ENCODE peak calls at places on chromosomes 16 and 17, in seven cellular contexts. N is OCI-LY7; U is mesendoderm; Q is right lobe of liver; K is right cardiac atrium; O is CD8-positive, alpha-beta memory T cell; P is CD8-positive, alpha-beta T cell. C is an unnamed sample.

GRCh38 chr17:3505008-3505407 is 29.2 kb downstream of the ASPA start:
- DNase-seq in U (no peak), K (no peak), N (no peak), O (no peak), P (no peak), Q (no peak), C (no peak)

GRCh38 chr17:32876414-32877163 is at the start of gene MYO1D:
- DNase-seq in K (peak; percentile 81), N (peak; percentile 10), P (peak; percentile 41), O (peak; percentile 50), U (peak; percentile 77), Q (peak; percentile 74), C (peak; percentile 92)

GRCh38 chr17:45162022-45162687 is 480 bp downstream of the HEXIM2 start:
- DNase-seq in O (no peak), K (no peak), Q (no peak), U (no peak), N (no peak), P (no peak), C (no peak)

GRCh38 chr17:17675925-17676534 is 5.2 kb upstream of the RAI1 start:
- DNase-seq in U (peak; percentile 77), K (no peak), P (no peak), N (peak; percentile 86), O (no peak), Q (no peak), C (peak; percentile 72)

GRCh38 chr17:38875477-38876080 is 5.7 kb downstream of the LASP1 start:
- DNase-seq in O (no peak), U (peak; percentile 88), Q (no peak), K (peak; percentile 19), N (no peak), P (no peak), C (peak; percentile 61)

GRCh38 chr17:43356999-43357398 is 41.8 kb upstream of the ARL4D start:
- DNase-seq in U (no peak), Q (no peak), N (no peak), K (no peak), O (no peak), P (no peak), C (no peak)

GRCh38 chr16:55760665-55761035 is 72.2 kb downstream of the CES1 start:
- DNase-seq in P (no peak), K (peak; percentile 89), U (no peak), O (no peak), Q (no peak), N (no peak), C (no peak)

GRCh38 chr17:29176500-29177351 is 3.5 kb downstream of the MYO18A start:
- DNase-seq in Q (peak; percentile 82), K (peak; percentile 70), N (peak; percentile 78), U (peak; percentile 77), O (peak; percentile 33), P (peak; percentile 36), C (peak; percentile 91)

GRCh38 chr16:22684282-22685161 is 129.4 kb upstream of the HS3ST2 start:
- DNase-seq in O (no peak), P (no peak), N (no peak), Q (no peak), U (no peak), K (no peak), C (no peak)

GRCh38 chr16:84839956-84840355 is 20.2 kb downstream of the CRISPLD2 start:
- DNase-seq in P (no peak), K (no peak), Q (no peak), N (no peak), U (peak; percentile 63), O (no peak), C (peak; percentile 78)

GRCh38 chr17:58121925-58122324 is 26.3 kb upstream of the OR4D1 start:
- DNase-seq in Q (no peak), P (peak; percentile 31), O (no peak), U (peak; percentile 75), N (peak; percentile 39), K (no peak), C (peak; percentile 75)

GRCh38 chr17:43834106-43834505 is 1.2 kb upstream of the MPP3 start:
- DNase-seq in U (no peak), P (no peak), K (no peak), O (no peak), N (no peak), Q (no peak), C (no peak)

GRCh38 chr16:12215302-12216105 is 239.0 kb downstream of the SNX29 start:
- DNase-seq in Q (no peak), P (no peak), N (peak; percentile 59), U (peak; percentile 46), O (no peak), K (no peak), C (peak; percentile 82)

GRCh38 chr16:49048557-49048956 is 233.1 kb downstream of the CBLN1 start:
- DNase-seq in N (no peak), K (no peak), O (no peak), U (peak; percentile 31), Q (no peak), P (no peak), C (no peak)

GRCh38 chr17:17532991-17533390 is 36.8 kb upstream of the RASD1 start:
- DNase-seq in P (no peak), U (no peak), O (no peak), N (no peak), K (no peak), Q (no peak), C (no peak)

GRCh38 chr16:1429631-1430030 is 1.2 kb upstream of the PERCC1 start:
- DNase-seq in U (no peak), K (no peak), N (no peak), P (no peak), Q (no peak), O (no peak), C (no peak)

GRCh38 chr17:70208080-70208794 is 38.9 kb downstream of the KCNJ2 start:
- DNase-seq in Q (no peak), P (no peak), U (peak; percentile 3), N (no peak), K (no peak), O (no peak), C (no peak)

GRCh38 chr17:9268546-9268945 is 247.2 kb downstream of the NTN1 start:
- DNase-seq in K (no peak), U (no peak), O (no peak), P (no peak), N (no peak), Q (no peak), C (no peak)

GRCh38 chr17:48002208-48002919 is 31.5 kb downstream of the CDK5RAP3 start:
- DNase-seq in O (no peak), N (peak; percentile 60), U (peak; percentile 32), P (no peak), K (no peak), Q (no peak), C (no peak)

GRCh38 chr17:79628861-79629547 is 18.2 kb upstream of the RBFOX3 start:
- DNase-seq in N (no peak), U (no peak), P (no peak), Q (no peak), K (no peak), O (no peak), C (peak; percentile 27)

GRCh38 chr17:38825762-38826247 is 684 bp upstream of the CWC25 start:
- DNase-seq in N (no peak), P (no peak), O (no peak), K (no peak), Q (no peak), U (no peak), C (no peak)

GRCh38 chr16:71230122-71230845 is at the start of gene HYDIN:
- DNase-seq in K (peak; percentile 64), O (no peak), Q (peak; percentile 20), N (no peak), P (no peak), U (peak; percentile 97), C (peak; percentile 97)

GRCh38 chr16:70250748-70251650 is 741 bp downstream of the EXOSC6 start:
- DNase-seq in O (no peak), Q (peak; percentile 79), K (peak; percentile 68), N (no peak), U (peak; percentile 61), P (peak; percentile 25), C (peak; percentile 78)

GRCh38 chr16:12097523-12098428 is 121.2 kb downstream of the SNX29 start:
- DNase-seq in K (no peak), O (no peak), N (no peak), U (peak; percentile 50), Q (peak; percentile 48), P (no peak), C (no peak)

GRCh38 chr16:23368469-23368868 is 66.4 kb downstream of the SCNN1B start:
- DNase-seq in U (no peak), N (no peak), O (no peak), P (no peak), Q (no peak), K (no peak), C (no peak)

GRCh38 chr16:9849697-9850245 is 332.5 kb downstream of the GRIN2A start:
- DNase-seq in N (no peak), U (no peak), K (no peak), O (no peak), P (no peak), Q (no peak), C (no peak)
- H3K4me1 ChIP-seq in N (no peaks in the 10 kb centered on the region), U (no peaks in the 10 kb centered on the region), K (no peaks in the 10 kb centered on the region), O (no peaks in the 10 kb centered on the region), P (no peaks in the 10 kb centered on the region), Q (no peaks in the 10 kb centered on the region), C (no peaks in the 10 kb centered on the region)

GRCh38 chr17:41785091-41785875 is 1.2 kb downstream of the JUP start:
- DNase-seq in U (peak; percentile 99), P (no peak), N (peak; percentile 73), K (peak; percentile 76), Q (peak; percentile 52), O (no peak), C (peak; percentile 96)
- H3K4me1 ChIP-seq in U (peaks cover 6% of the 10 kb centered on the region), P (peaks cover 25% of the 10 kb centered on the region), N (peaks cover 24% of the 10 kb centered on the region), K (peaks cover 28% of the 10 kb centered on the region), Q (no peaks in the 10 kb centered on the region), O (peaks cover 16% of the 10 kb centered on the region), C (peaks cover 3% of the 10 kb centered on the region)

DNA sequence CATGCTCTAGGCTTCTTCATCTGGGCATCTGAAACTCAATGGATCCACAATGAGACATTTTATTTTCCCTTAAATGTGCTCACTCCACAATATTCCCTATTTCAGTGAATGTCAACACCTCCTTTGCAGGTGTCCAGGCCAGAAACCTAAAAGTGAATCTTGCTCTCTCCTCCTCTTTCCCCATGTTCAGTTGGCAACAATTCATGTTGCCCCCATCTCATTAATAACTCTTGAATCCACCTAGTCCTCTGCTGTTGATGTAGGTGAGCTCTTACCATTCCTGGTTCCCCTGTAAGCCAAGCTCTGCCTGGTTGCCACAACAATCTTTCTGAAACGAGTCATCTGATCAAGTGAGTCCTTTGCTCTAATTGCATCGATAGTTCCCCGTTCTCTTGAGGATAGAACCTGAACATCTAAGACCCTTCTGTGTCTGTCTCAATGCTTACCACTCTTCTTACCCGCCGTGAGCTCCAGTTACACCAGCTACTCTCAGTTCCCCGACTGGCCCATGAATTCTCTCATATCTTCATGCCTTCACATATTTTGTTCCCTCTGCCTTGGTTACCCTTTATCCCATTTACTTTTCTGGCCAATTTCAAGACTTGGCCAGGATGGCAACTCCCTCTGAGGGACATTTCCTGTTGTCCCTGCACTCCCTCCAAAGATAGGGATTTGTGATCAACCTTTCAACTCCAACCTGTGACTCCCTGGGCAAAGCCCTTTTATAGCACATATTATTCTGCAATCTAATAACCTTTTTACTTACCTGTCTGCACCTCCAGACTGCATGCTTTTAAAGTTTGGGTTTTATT is 35.9 kb downstream of the HLF start:
- DNase-seq in P (no peak), U (no peak), Q (no peak), N (no peak), O (no peak), K (no peak), C (no peak)
- H3K4me1 ChIP-seq in P (no peaks in the 10 kb centered on the region), U (no peaks in the 10 kb centered on the region), Q (no peaks in the 10 kb centered on the region), N (no peaks in the 10 kb centered on the region), O (no peaks in the 10 kb centered on the region), K (peaks cover 15% of the 10 kb centered on the region), C (no peaks in the 10 kb centered on the region)

DNA sequence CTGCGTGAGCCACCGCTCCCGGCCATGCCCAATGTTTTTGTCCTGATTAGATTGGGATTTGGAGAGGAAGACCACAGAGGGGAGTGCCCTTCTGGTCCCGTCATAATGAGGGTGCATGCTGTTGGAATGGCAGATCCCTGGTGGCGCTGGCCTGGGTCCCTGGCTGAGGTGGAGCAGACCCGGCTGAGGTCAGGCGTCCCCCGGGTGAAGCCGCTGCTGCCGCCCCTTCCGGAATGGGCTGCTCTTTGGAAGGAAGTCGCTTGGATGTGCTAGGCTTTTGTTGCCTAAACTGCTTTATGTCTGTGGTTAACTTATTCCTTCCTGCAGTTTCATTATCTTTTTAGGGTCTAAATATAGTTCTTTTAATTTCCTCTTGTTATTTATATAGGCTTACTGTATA is 120.3 kb upstream of the CHMP6 start:
- DNase-seq in Q (no peak), N (no peak), O (no peak), P (no peak), K (peak; percentile 65), U (no peak), C (no peak)
- H3K4me1 ChIP-seq in Q (no peaks in the 10 kb centered on the region), N (no peaks in the 10 kb centered on the region), O (peaks cover 40% of the 10 kb centered on the region), P (peaks cover 41% of the 10 kb centered on the region), K (peaks cover 20% of the 10 kb centered on the region), U (peaks cover 3% of the 10 kb centered on the region), C (no peaks in the 10 kb centered on the region)